ENCODE peak calls at places on chromosomes 5 and 9, in nine cellular contexts. F, C, L, Q, M, G, A, J and E are unnamed samples.

GRCh38 chr5:76692651-76693050 is 23.3 kb upstream of the F2R start:
- DNase-seq in A (no peak), J (no peak), C (no peak), M (no peak), Q (no peak), G (no peak), L (no peak), F (no peak), E (no peak)

GRCh38 chr5:56060276-56061110 is 65.7 kb upstream of the IL6ST start:
- DNase-seq in A (no peak), C (no peak), F (no peak), J (no peak), G (no peak), Q (no peak), M (peak), L (peak), E (no peak)

GRCh38 chr9:82819260-82819659 is 243.7 kb downstream of the RASEF start:
- DNase-seq in F (no peak), J (no peak), M (no peak), A (no peak), L (no peak), C (no peak), G (no peak), Q (no peak), E (no peak)

GRCh38 chr5:79759436-79759835 is 69.8 kb downstream of the CMYA5 start:
- DNase-seq in M (no peak), J (no peak), G (peak), L (no peak), Q (peak), C (no peak), A (no peak), F (no peak), E (no peak)

GRCh38 chr5:154740483-154740882 is 14.7 kb upstream of the LARP1 start:
- DNase-seq in F (no peak), J (peak), G (no peak), Q (no peak), C (peak), L (no peak), M (no peak), A (no peak), E (no peak)

GRCh38 chr9:137411260-137411659 is 11.7 kb downstream of the EXD3 start:
- DNase-seq in G (peak), M (no peak), A (no peak), F (no peak), L (no peak), J (no peak), Q (no peak), C (no peak), E (peak)

GRCh38 chr5:134113908-134114875 is at the start of gene TCF7:
- DNase-seq in M (peak), L (peak), Q (peak), A (peak), J (peak), C (peak), G (peak), F (peak), E (peak)

GRCh38 chr9:110426052-110426709 is 88.5 kb upstream of the TXNDC8 start:
- DNase-seq in F (no peak), A (peak), C (no peak), L (no peak), J (no peak), G (no peak), M (no peak), Q (no peak), E (peak)

GRCh38 chr9:99820330-99821186 is 1.1 kb upstream of the NR4A3 start:
- DNase-seq in C (peak), A (peak), J (peak), F (no peak), M (peak), G (peak), L (peak), Q (peak), E (peak)

GRCh38 chr9:16613605-16614004 is 256.9 kb downstream of the BNC2 start:
- DNase-seq in J (no peak), G (no peak), M (no peak), L (no peak), Q (no peak), C (no peak), A (no peak), F (no peak), E (no peak)

GRCh38 chr5:75510836-75511434 is 494 bp downstream of the CERT1 start:
- DNase-seq in A (no peak), M (peak), G (peak), Q (peak), L (peak), C (no peak), J (peak), F (no peak), E (peak)

GRCh38 chr5:83583859-83584258 is 112.3 kb downstream of the VCAN start:
- DNase-seq in G (no peak), M (no peak), C (no peak), A (no peak), J (no peak), Q (no peak), L (no peak), F (no peak), E (no peak)

GRCh38 chr5:156451505-156451904 is 124.5 kb downstream of the SGCD start:
- DNase-seq in J (no peak), G (no peak), C (no peak), A (no peak), F (no peak), L (no peak), M (no peak), Q (no peak), E (no peak)

GRCh38 chr5:79001471-79001870 is 16.4 kb upstream of the ARSB start:
- DNase-seq in Q (no peak), F (no peak), L (no peak), C (no peak), M (no peak), A (no peak), G (peak), J (no peak), E (no peak)